ENCODE peak calls at places on chromosomes 1 and 21, in four cellular contexts. One of them, this sample, is unnamed.
A peak's percentile ranks its signal among the peaks of the same experiment; 100 is the strongest.

GRCh38 chr1:232635778-232636356 is 5.9 kb upstream of the SIPA1L2 start:
- DNase-seq in right atrium auricular region: no peak
- DNase-seq in body of pancreas: no peak
- DNase-seq in CD4-positive, alpha-beta T cell: no peak
- DNase-seq in this sample: no peak

GRCh38 chr1:110584045-110584444 is 22.1 kb downstream of the KCNA2 start:
- DNase-seq in body of pancreas: peak; percentile 3
- DNase-seq in right atrium auricular region: no peak
- DNase-seq in CD4-positive, alpha-beta T cell: no peak
- DNase-seq in this sample: no peak

GRCh38 chr1:22709227-22709626 is 1.4 kb upstream of the EPHB2 start:
- DNase-seq in body of pancreas: no peak
- DNase-seq in CD4-positive, alpha-beta T cell: no peak
- DNase-seq in right atrium auricular region: no peak
- DNase-seq in this sample: peak; percentile 17

GRCh38 chr1:6962956-6963915 is 178.0 kb downstream of the CAMTA1 start:
- DNase-seq in body of pancreas: peak; percentile 34
- DNase-seq in right atrium auricular region: peak; percentile 64
- DNase-seq in CD4-positive, alpha-beta T cell: peak; percentile 12
- DNase-seq in this sample: peak; percentile 17

GRCh38 chr1:41783189-41783639 is 135.5 kb downstream of the HIVEP3 start:
- DNase-seq in CD4-positive, alpha-beta T cell: no peak
- DNase-seq in right atrium auricular region: no peak
- DNase-seq in body of pancreas: no peak
- DNase-seq in this sample: no peak

GRCh38 chr1:66248746-66249145 is 285.2 kb upstream of the SGIP1 start:
- DNase-seq in CD4-positive, alpha-beta T cell: no peak
- DNase-seq in body of pancreas: no peak
- DNase-seq in right atrium auricular region: no peak
- DNase-seq in this sample: no peak

GRCh38 chr1:237220243-237220642 is 178.3 kb downstream of the RYR2 start:
- DNase-seq in CD4-positive, alpha-beta T cell: no peak
- DNase-seq in body of pancreas: no peak
- DNase-seq in right atrium auricular region: no peak
- DNase-seq in this sample: no peak

GRCh38 chr1:201261771-201262547 is 21.3 kb upstream of the PKP1 start:
- DNase-seq in body of pancreas: no peak
- DNase-seq in CD4-positive, alpha-beta T cell: no peak
- DNase-seq in right atrium auricular region: no peak
- DNase-seq in this sample: no peak

GRCh38 chr1:201469645-201470074 is 672 bp upstream of the PHLDA3 start:
- DNase-seq in right atrium auricular region: no peak
- DNase-seq in CD4-positive, alpha-beta T cell: no peak
- DNase-seq in body of pancreas: no peak
- DNase-seq in this sample: no peak

GRCh38 chr1:110283677-110284076 is 55.5 kb upstream of the RBM15 start:
- DNase-seq in CD4-positive, alpha-beta T cell: no peak
- DNase-seq in body of pancreas: no peak
- DNase-seq in right atrium auricular region: no peak
- DNase-seq in this sample: no peak

GRCh38 chr1:205545001-205545919 is 40.8 kb downstream of the CDK18 start:
- DNase-seq in body of pancreas: no peak
- DNase-seq in CD4-positive, alpha-beta T cell: no peak
- DNase-seq in right atrium auricular region: peak; percentile 47
- DNase-seq in this sample: no peak

GRCh38 chr1:107776898-107777663 is 187.9 kb downstream of the VAV3 start:
- DNase-seq in right atrium auricular region: no peak
- DNase-seq in CD4-positive, alpha-beta T cell: no peak
- DNase-seq in body of pancreas: no peak
- DNase-seq in this sample: no peak

GRCh38 chr1:38183094-38183493 is 136.5 kb upstream of the POU3F1 start:
- DNase-seq in CD4-positive, alpha-beta T cell: no peak
- DNase-seq in body of pancreas: no peak
- DNase-seq in right atrium auricular region: no peak
- DNase-seq in this sample: no peak

GRCh38 chr1:198678901-198679329 is 40.1 kb downstream of the PTPRC start:
- DNase-seq in CD4-positive, alpha-beta T cell: no peak
- DNase-seq in body of pancreas: no peak
- DNase-seq in right atrium auricular region: no peak
- DNase-seq in this sample: no peak

GRCh38 chr1:240000634-240001033 is 91.0 kb upstream of the FMN2 start:
- DNase-seq in body of pancreas: no peak
- DNase-seq in CD4-positive, alpha-beta T cell: no peak
- DNase-seq in right atrium auricular region: no peak
- DNase-seq in this sample: no peak

GRCh38 chr1:112998592-112999235 is 42.7 kb upstream of the SLC16A1 start:
- DNase-seq in body of pancreas: peak; percentile 56
- DNase-seq in CD4-positive, alpha-beta T cell: no peak
- DNase-seq in right atrium auricular region: peak; percentile 73
- DNase-seq in this sample: peak; percentile 13

GRCh38 chr1:76239470-76239918 is 164.9 kb downstream of the ST6GALNAC3 start:
- DNase-seq in right atrium auricular region: no peak
- DNase-seq in body of pancreas: no peak
- DNase-seq in CD4-positive, alpha-beta T cell: no peak
- DNase-seq in this sample: peak; percentile 8

GRCh38 chr21:45154511-45155508 is 80.4 kb downstream of the ADARB1 start:
- DNase-seq in CD4-positive, alpha-beta T cell: peak; percentile 29
- DNase-seq in body of pancreas: no peak
- DNase-seq in right atrium auricular region: peak; percentile 54
- DNase-seq in this sample: no peak

GRCh38 chr21:46327711-46328110 is 3.8 kb downstream of the PCNT start:
- DNase-seq in body of pancreas: no peak
- DNase-seq in CD4-positive, alpha-beta T cell: no peak
- DNase-seq in right atrium auricular region: no peak
- DNase-seq in this sample: no peak

GRCh38 chr1:11769274-11769673 is 7.3 kb downstream of the C1orf167 start:
- DNase-seq in right atrium auricular region: no peak
- DNase-seq in body of pancreas: no peak
- DNase-seq in CD4-positive, alpha-beta T cell: no peak
- DNase-seq in this sample: no peak

GRCh38 chr1:16005597-16005996 is 1.6 kb downstream of the SRARP start:
- DNase-seq in CD4-positive, alpha-beta T cell: no peak
- DNase-seq in right atrium auricular region: no peak
- DNase-seq in body of pancreas: no peak
- DNase-seq in this sample: no peak

GRCh38 chr1:155002479-155003226 is at the start of gene ZBTB7B:
- DNase-seq in CD4-positive, alpha-beta T cell: no peak
- DNase-seq in body of pancreas: peak; percentile 70
- DNase-seq in right atrium auricular region: no peak
- DNase-seq in this sample: peak; percentile 66

GRCh38 chr1:116242741-116243140 is 130.3 kb upstream of the ATP1A1 start:
- DNase-seq in right atrium auricular region: no peak
- DNase-seq in CD4-positive, alpha-beta T cell: no peak
- DNase-seq in body of pancreas: peak; percentile 52
- DNase-seq in this sample: no peak

GRCh38 chr1:218384576-218384975 is 39.4 kb downstream of the TGFB2 start:
- DNase-seq in right atrium auricular region: no peak
- DNase-seq in CD4-positive, alpha-beta T cell: no peak
- DNase-seq in body of pancreas: no peak
- DNase-seq in this sample: no peak

GRCh38 chr1:156115514-156116374 is 1.2 kb downstream of the LMNA start:
- DNase-seq in CD4-positive, alpha-beta T cell: no peak
- DNase-seq in right atrium auricular region: peak; percentile 70
- DNase-seq in body of pancreas: peak; percentile 73
- DNase-seq in this sample: peak; percentile 55

GRCh38 chr1:228804640-228805413 is 69.5 kb downstream of the RHOU start:
- DNase-seq in CD4-positive, alpha-beta T cell: no peak
- DNase-seq in body of pancreas: no peak
- DNase-seq in right atrium auricular region: no peak
- DNase-seq in this sample: no peak

GRCh38 chr1:23421752-23422312 is 2.7 kb downstream of the TCEA3 start:
- DNase-seq in right atrium auricular region: no peak
- DNase-seq in body of pancreas: peak; percentile 64
- DNase-seq in CD4-positive, alpha-beta T cell: no peak
- DNase-seq in this sample: no peak

GRCh38 chr1:175133693-175134435 is 58.7 kb downstream of the KIAA0040 start:
- DNase-seq in CD4-positive, alpha-beta T cell: no peak
- DNase-seq in right atrium auricular region: peak; percentile 34
- DNase-seq in body of pancreas: no peak
- DNase-seq in this sample: no peak

GRCh38 chr1:152042030-152042429 is 5.2 kb upstream of the S100A11 start:
- DNase-seq in body of pancreas: no peak
- DNase-seq in CD4-positive, alpha-beta T cell: no peak
- DNase-seq in right atrium auricular region: no peak
- DNase-seq in this sample: no peak

GRCh38 chr1:18452550-18452949 is 28.2 kb upstream of the KLHDC7A start:
- DNase-seq in body of pancreas: no peak
- DNase-seq in right atrium auricular region: no peak
- DNase-seq in CD4-positive, alpha-beta T cell: no peak
- DNase-seq in this sample: peak; percentile 37

GRCh38 chr21:46475296-46475695 is 16.6 kb downstream of the DIP2A start:
- DNase-seq in body of pancreas: no peak
- DNase-seq in right atrium auricular region: no peak
- DNase-seq in CD4-positive, alpha-beta T cell: no peak
- DNase-seq in this sample: no peak

GRCh38 chr21:35614412-35614901 is 445.9 kb downstream of the SETD4 start:
- DNase-seq in body of pancreas: no peak
- DNase-seq in right atrium auricular region: no peak
- DNase-seq in CD4-positive, alpha-beta T cell: no peak
- DNase-seq in this sample: no peak

GRCh38 chr21:44083631-44084291 is 23.4 kb upstream of the PWP2 start:
- DNase-seq in CD4-positive, alpha-beta T cell: peak; percentile 55
- DNase-seq in body of pancreas: no peak
- DNase-seq in right atrium auricular region: peak; percentile 52
- DNase-seq in this sample: no peak

GRCh38 chr1:98921817-98922216 is 82.8 kb downstream of the PLPPR5 start:
- DNase-seq in CD4-positive, alpha-beta T cell: no peak
- DNase-seq in body of pancreas: no peak
- DNase-seq in right atrium auricular region: no peak
- DNase-seq in this sample: peak; percentile 6

DNA sequence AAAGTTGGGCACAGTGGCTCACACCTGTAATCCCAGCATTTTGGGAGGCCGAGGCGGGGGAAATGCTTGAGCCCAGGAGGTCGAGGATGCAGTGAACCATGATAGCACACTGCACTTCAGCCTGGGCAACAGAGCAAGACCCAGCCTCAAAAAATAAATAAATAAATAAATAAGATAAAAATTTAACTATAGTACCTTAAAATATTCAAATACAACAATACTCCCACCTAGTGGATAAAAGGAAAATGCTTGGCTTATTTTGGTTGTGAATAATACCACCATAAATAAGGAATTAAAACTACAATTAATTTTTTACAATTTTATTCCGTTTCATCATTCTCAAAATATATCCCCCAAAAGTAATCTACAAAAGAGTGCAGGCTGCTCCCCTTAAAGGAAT is 8.1 kb downstream of the PSMG1 start:
- DNase-seq in body of pancreas: no peak
- DNase-seq in CD4-positive, alpha-beta T cell: no peak
- DNase-seq in right atrium auricular region: no peak
- DNase-seq in this sample: no peak
- TF ChIP-seq CTCF in body of pancreas: peak; percentile 35
- TF ChIP-seq CTCF in CD4-positive, alpha-beta T cell: peak; percentile 49
- TF ChIP-seq CTCF in right atrium auricular region: peak; percentile 23
- TF ChIP-seq CTCF in this sample: peak; percentile 30

GRCh38 chr1:24960071-24960801 is 30.2 kb upstream of the RUNX3 start:
- DNase-seq in right atrium auricular region: no peak
- DNase-seq in CD4-positive, alpha-beta T cell: no peak
- DNase-seq in body of pancreas: no peak
- DNase-seq in this sample: no peak
- TF ChIP-seq CTCF in right atrium auricular region: no peak
- TF ChIP-seq CTCF in CD4-positive, alpha-beta T cell: no peak
- TF ChIP-seq CTCF in body of pancreas: no peak
- TF ChIP-seq CTCF in this sample: no peak

GRCh38 chr21:38333290-38334272 is 76.8 kb downstream of the KCNJ15 start:
- DNase-seq in body of pancreas: no peak
- DNase-seq in CD4-positive, alpha-beta T cell: no peak
- DNase-seq in right atrium auricular region: no peak
- DNase-seq in this sample: no peak
- TF ChIP-seq CTCF in body of pancreas: no peak
- TF ChIP-seq CTCF in CD4-positive, alpha-beta T cell: peak; percentile 19
- TF ChIP-seq CTCF in right atrium auricular region: no peak
- TF ChIP-seq CTCF in this sample: no peak

GRCh38 chr21:31509108-31510017 is 150.1 kb upstream of the SOD1 start:
- DNase-seq in CD4-positive, alpha-beta T cell: peak; percentile 72
- DNase-seq in right atrium auricular region: no peak
- DNase-seq in body of pancreas: no peak
- DNase-seq in this sample: peak; percentile 66
- TF ChIP-seq CTCF in CD4-positive, alpha-beta T cell: peak; percentile 53
- TF ChIP-seq CTCF in right atrium auricular region: no peak
- TF ChIP-seq CTCF in body of pancreas: no peak
- TF ChIP-seq CTCF in this sample: peak; percentile 37

GRCh38 chr1:159821171-159821867 is 5.4 kb upstream of the SLAMF8 start:
- DNase-seq in body of pancreas: no peak
- DNase-seq in right atrium auricular region: no peak
- DNase-seq in CD4-positive, alpha-beta T cell: no peak
- DNase-seq in this sample: no peak
- TF ChIP-seq CTCF in body of pancreas: no peak
- TF ChIP-seq CTCF in right atrium auricular region: no peak
- TF ChIP-seq CTCF in CD4-positive, alpha-beta T cell: peak; percentile 59
- TF ChIP-seq CTCF in this sample: no peak

GRCh38 chr1:230832466-230832865 is 35.9 kb downstream of the C1orf198 start:
- DNase-seq in body of pancreas: no peak
- DNase-seq in CD4-positive, alpha-beta T cell: no peak
- DNase-seq in right atrium auricular region: peak; percentile 18
- DNase-seq in this sample: no peak

GRCh38 chr1:230836347-230836746 is 32.0 kb downstream of the C1orf198 start:
- DNase-seq in right atrium auricular region: no peak
- DNase-seq in CD4-positive, alpha-beta T cell: no peak
- DNase-seq in body of pancreas: no peak
- DNase-seq in this sample: no peak

GRCh38 chr1:230831706-230832105 is 36.6 kb downstream of the C1orf198 start:
- DNase-seq in body of pancreas: no peak
- DNase-seq in right atrium auricular region: peak; percentile 11
- DNase-seq in CD4-positive, alpha-beta T cell: no peak
- DNase-seq in this sample: no peak

GRCh38 chr1:230834292-230834691 is 34.0 kb downstream of the C1orf198 start:
- DNase-seq in right atrium auricular region: peak; percentile 30
- DNase-seq in CD4-positive, alpha-beta T cell: no peak
- DNase-seq in body of pancreas: no peak
- DNase-seq in this sample: no peak

DNA sequence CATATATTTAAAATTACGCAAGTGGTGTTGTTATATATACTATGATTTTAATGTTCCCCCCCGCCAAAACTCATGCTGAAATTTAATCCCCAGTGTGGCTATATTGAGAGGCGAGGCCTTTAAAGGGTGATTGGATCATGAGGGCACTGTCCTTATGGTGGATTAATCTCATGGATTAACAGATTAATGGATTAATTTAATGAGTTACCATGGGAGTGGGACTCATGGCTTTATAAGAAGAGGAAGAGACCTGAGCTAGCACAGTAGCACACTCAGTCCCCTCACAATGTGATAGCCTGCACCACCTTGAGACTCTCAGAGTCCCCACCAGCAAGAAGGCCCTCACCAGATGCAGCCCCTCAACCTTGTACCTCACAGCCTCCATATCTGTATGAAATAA is 34.8 kb downstream of the C1orf198 start:
- DNase-seq in right atrium auricular region: no peak
- DNase-seq in CD4-positive, alpha-beta T cell: no peak
- DNase-seq in body of pancreas: no peak
- DNase-seq in this sample: no peak
- TF ChIP-seq CTCF in right atrium auricular region: no peak
- TF ChIP-seq CTCF in CD4-positive, alpha-beta T cell: no peak
- TF ChIP-seq CTCF in body of pancreas: no peak
- TF ChIP-seq CTCF in this sample: no peak